ENCODE peak calls at places on chromosomes 12 and 14, in nine cellular contexts. One of them, this sample, is unnamed.

GRCh38 chr12:130076752-130077151 is 85.5 kb upstream of the FZD10 start:
- DNase-seq in astrocyte of the spinal cord: no peak
- DNase-seq in kidney: no peak
- DNase-seq in NB4: no peak
- DNase-seq in choroid plexus epithelial cell: no peak
- DNase-seq in foreskin fibroblast: no peak
- DNase-seq in body of pancreas: no peak
- DNase-seq in H1: no peak
- DNase-seq in transverse colon: no peak
- DNase-seq in this sample: no peak

GRCh38 chr14:21924479-21924878 is 250.9 kb upstream of the OR4E1 start:
- DNase-seq in astrocyte of the spinal cord: no peak
- DNase-seq in kidney: no peak
- DNase-seq in NB4: peak; percentile 7
- DNase-seq in choroid plexus epithelial cell: no peak
- DNase-seq in foreskin fibroblast: no peak
- DNase-seq in body of pancreas: no peak
- DNase-seq in H1: no peak
- DNase-seq in transverse colon: peak; percentile 42
- DNase-seq in this sample: no peak

GRCh38 chr14:30225171-30225570 is 297.5 kb upstream of the PRKD1 start:
- DNase-seq in astrocyte of the spinal cord: no peak
- DNase-seq in kidney: no peak
- DNase-seq in NB4: no peak
- DNase-seq in choroid plexus epithelial cell: peak; percentile 73
- DNase-seq in foreskin fibroblast: no peak
- DNase-seq in body of pancreas: peak; percentile 16
- DNase-seq in H1: no peak
- DNase-seq in transverse colon: no peak
- DNase-seq in this sample: no peak

GRCh38 chr14:52402812-52403526 is 88.9 kb downstream of the PTGER2 start:
- DNase-seq in astrocyte of the spinal cord: peak; percentile 75
- DNase-seq in kidney: no peak
- DNase-seq in NB4: no peak
- DNase-seq in choroid plexus epithelial cell: peak; percentile 77
- DNase-seq in foreskin fibroblast: peak; percentile 76
- DNase-seq in body of pancreas: peak; percentile 41
- DNase-seq in H1: no peak
- DNase-seq in transverse colon: peak; percentile 18
- DNase-seq in this sample: no peak

GRCh38 chr14:31842905-31843304 is 234.2 kb upstream of the ARHGAP5 start:
- DNase-seq in astrocyte of the spinal cord: no peak
- DNase-seq in kidney: no peak
- DNase-seq in NB4: no peak
- DNase-seq in choroid plexus epithelial cell: peak; percentile 41
- DNase-seq in foreskin fibroblast: peak; percentile 9
- DNase-seq in body of pancreas: no peak
- DNase-seq in H1: no peak
- DNase-seq in transverse colon: no peak
- DNase-seq in this sample: no peak

GRCh38 chr12:51389302-51389999 is 1.8 kb downstream of the GALNT6 start:
- DNase-seq in astrocyte of the spinal cord: no peak
- DNase-seq in kidney: no peak
- DNase-seq in NB4: peak; percentile 59
- DNase-seq in choroid plexus epithelial cell: peak; percentile 52
- DNase-seq in foreskin fibroblast: peak; percentile 79
- DNase-seq in body of pancreas: no peak
- DNase-seq in H1: no peak
- DNase-seq in transverse colon: peak; percentile 37
- DNase-seq in this sample: no peak

GRCh38 chr12:123896786-123897185 is 75.8 kb downstream of the CCDC92 start:
- DNase-seq in astrocyte of the spinal cord: no peak
- DNase-seq in kidney: no peak
- DNase-seq in NB4: no peak
- DNase-seq in choroid plexus epithelial cell: no peak
- DNase-seq in foreskin fibroblast: peak; percentile 84
- DNase-seq in body of pancreas: no peak
- DNase-seq in H1: no peak
- DNase-seq in transverse colon: no peak
- DNase-seq in this sample: no peak

GRCh38 chr12:31323466-31324115 is 2.4 kb downstream of the SINHCAF start:
- DNase-seq in astrocyte of the spinal cord: peak; percentile 35
- DNase-seq in kidney: peak; percentile 87
- DNase-seq in NB4: peak; percentile 81
- DNase-seq in choroid plexus epithelial cell: peak; percentile 22
- DNase-seq in foreskin fibroblast: no peak
- DNase-seq in body of pancreas: no peak
- DNase-seq in H1: no peak
- DNase-seq in transverse colon: peak; percentile 57
- DNase-seq in this sample: no peak

GRCh38 chr14:34610101-34610500 is 19.8 kb downstream of the SNX6 start:
- DNase-seq in astrocyte of the spinal cord: no peak
- DNase-seq in kidney: no peak
- DNase-seq in NB4: no peak
- DNase-seq in choroid plexus epithelial cell: no peak
- DNase-seq in foreskin fibroblast: no peak
- DNase-seq in body of pancreas: no peak
- DNase-seq in H1: no peak
- DNase-seq in transverse colon: no peak
- DNase-seq in this sample: no peak

GRCh38 chr12:47794679-47795078 is 21.6 kb downstream of the SLC48A1 start:
- DNase-seq in astrocyte of the spinal cord: no peak
- DNase-seq in kidney: no peak
- DNase-seq in NB4: no peak
- DNase-seq in choroid plexus epithelial cell: no peak
- DNase-seq in foreskin fibroblast: no peak
- DNase-seq in body of pancreas: no peak
- DNase-seq in H1: no peak
- DNase-seq in transverse colon: no peak
- DNase-seq in this sample: no peak

GRCh38 chr12:62785941-62786559 is 148.9 kb downstream of the PPM1H start:
- DNase-seq in astrocyte of the spinal cord: peak; percentile 94
- DNase-seq in kidney: peak; percentile 83
- DNase-seq in NB4: peak; percentile 92
- DNase-seq in choroid plexus epithelial cell: peak; percentile 92
- DNase-seq in foreskin fibroblast: peak; percentile 95
- DNase-seq in body of pancreas: peak; percentile 31
- DNase-seq in H1: no peak
- DNase-seq in transverse colon: no peak
- DNase-seq in this sample: peak; percentile 68

GRCh38 chr12:111074559-111074958 is 154.2 kb upstream of the MYL2 start:
- DNase-seq in astrocyte of the spinal cord: no peak
- DNase-seq in kidney: no peak
- DNase-seq in NB4: no peak
- DNase-seq in choroid plexus epithelial cell: no peak
- DNase-seq in foreskin fibroblast: no peak
- DNase-seq in body of pancreas: peak; percentile 57
- DNase-seq in H1: no peak
- DNase-seq in transverse colon: no peak
- DNase-seq in this sample: no peak

GRCh38 chr12:26712892-26713291 is 120.1 kb downstream of the ITPR2 start:
- DNase-seq in astrocyte of the spinal cord: no peak
- DNase-seq in kidney: no peak
- DNase-seq in NB4: no peak
- DNase-seq in choroid plexus epithelial cell: no peak
- DNase-seq in foreskin fibroblast: no peak
- DNase-seq in body of pancreas: no peak
- DNase-seq in H1: no peak
- DNase-seq in transverse colon: no peak
- DNase-seq in this sample: no peak

GRCh38 chr12:132550014-132550802 is 60.2 kb downstream of the LRCOL1 start:
- DNase-seq in astrocyte of the spinal cord: no peak
- DNase-seq in kidney: no peak
- DNase-seq in NB4: no peak
- DNase-seq in choroid plexus epithelial cell: peak; percentile 41
- DNase-seq in foreskin fibroblast: peak; percentile 72
- DNase-seq in body of pancreas: no peak
- DNase-seq in H1: no peak
- DNase-seq in transverse colon: no peak
- DNase-seq in this sample: no peak

GRCh38 chr12:12403264-12404248 is 46.7 kb downstream of the BORCS5 start:
- DNase-seq in astrocyte of the spinal cord: no peak
- DNase-seq in kidney: no peak
- DNase-seq in NB4: peak; percentile 45
- DNase-seq in choroid plexus epithelial cell: peak; percentile 38
- DNase-seq in foreskin fibroblast: no peak
- DNase-seq in body of pancreas: peak; percentile 17
- DNase-seq in H1: no peak
- DNase-seq in transverse colon: peak; percentile 54
- DNase-seq in this sample: no peak

GRCh38 chr12:109462868-109463692 is 14.0 kb downstream of the KCTD10 start:
- DNase-seq in astrocyte of the spinal cord: peak; percentile 99
- DNase-seq in kidney: peak; percentile 94
- DNase-seq in NB4: peak; percentile 26
- DNase-seq in choroid plexus epithelial cell: peak; percentile 98
- DNase-seq in foreskin fibroblast: peak; percentile 97
- DNase-seq in body of pancreas: peak; percentile 78
- DNase-seq in H1: no peak
- DNase-seq in transverse colon: peak; percentile 74
- DNase-seq in this sample: peak; percentile 83

GRCh38 chr12:56029666-56030293 is 8.9 kb downstream of the IKZF4 start:
- DNase-seq in astrocyte of the spinal cord: peak; percentile 59
- DNase-seq in kidney: no peak
- DNase-seq in NB4: peak; percentile 73
- DNase-seq in choroid plexus epithelial cell: peak; percentile 78
- DNase-seq in foreskin fibroblast: peak; percentile 85
- DNase-seq in body of pancreas: peak; percentile 57
- DNase-seq in H1: no peak
- DNase-seq in transverse colon: peak; percentile 47
- DNase-seq in this sample: peak; percentile 49

GRCh38 chr12:40020261-40020691 is 85.6 kb downstream of the SLC2A13 start:
- DNase-seq in astrocyte of the spinal cord: no peak
- DNase-seq in kidney: no peak
- DNase-seq in NB4: no peak
- DNase-seq in choroid plexus epithelial cell: no peak
- DNase-seq in foreskin fibroblast: no peak
- DNase-seq in body of pancreas: no peak
- DNase-seq in H1: no peak
- DNase-seq in transverse colon: no peak
- DNase-seq in this sample: no peak

GRCh38 chr14:77158175-77158908 is 16.8 kb upstream of the ZDHHC22 start:
- DNase-seq in astrocyte of the spinal cord: peak; percentile 47
- DNase-seq in kidney: no peak
- DNase-seq in NB4: no peak
- DNase-seq in choroid plexus epithelial cell: peak; percentile 57
- DNase-seq in foreskin fibroblast: peak; percentile 83
- DNase-seq in body of pancreas: no peak
- DNase-seq in H1: no peak
- DNase-seq in transverse colon: no peak
- DNase-seq in this sample: no peak
- H3K4me3 ChIP-seq in astrocyte of the spinal cord: no peak overlapping the region
- H3K4me3 ChIP-seq in kidney: no peak overlapping the region
- H3K4me3 ChIP-seq in NB4: no peak overlapping the region
- H3K4me3 ChIP-seq in choroid plexus epithelial cell: no peak overlapping the region
- H3K4me3 ChIP-seq in foreskin fibroblast: no peak overlapping the region
- H3K4me3 ChIP-seq in body of pancreas: no peak overlapping the region
- H3K4me3 ChIP-seq in H1: peak overlapping the region; percentile 20
- H3K4me3 ChIP-seq in transverse colon: no peak overlapping the region
- H3K4me3 ChIP-seq in this sample: no peak overlapping the region

GRCh38 chr14:38056270-38056669 is 151.4 kb upstream of the SSTR1 start:
- DNase-seq in astrocyte of the spinal cord: no peak
- DNase-seq in kidney: no peak
- DNase-seq in NB4: peak; percentile 1
- DNase-seq in choroid plexus epithelial cell: no peak
- DNase-seq in foreskin fibroblast: no peak
- DNase-seq in body of pancreas: no peak
- DNase-seq in H1: no peak
- DNase-seq in transverse colon: no peak
- DNase-seq in this sample: no peak
- TF ChIP-seq CTCF in astrocyte of the spinal cord: no peak
- TF ChIP-seq CTCF in kidney: no peak
- TF ChIP-seq CTCF in NB4: no peak
- TF ChIP-seq CTCF in choroid plexus epithelial cell: no peak
- TF ChIP-seq CTCF in foreskin fibroblast: no peak
- TF ChIP-seq CTCF in body of pancreas: no peak
- TF ChIP-seq CTCF in H1: peak; percentile 42
- TF ChIP-seq CTCF in transverse colon: no peak
- TF ChIP-seq CTCF in this sample: no peak

GRCh38 chr12:124949779-124950728 is 35.6 kb upstream of the UBC start:
- DNase-seq in astrocyte of the spinal cord: no peak
- DNase-seq in kidney: no peak
- DNase-seq in NB4: no peak
- DNase-seq in choroid plexus epithelial cell: no peak
- DNase-seq in foreskin fibroblast: no peak
- DNase-seq in body of pancreas: no peak
- DNase-seq in H1: no peak
- DNase-seq in transverse colon: no peak
- DNase-seq in this sample: no peak
- H3K4me3 ChIP-seq in astrocyte of the spinal cord: no peak overlapping the region
- H3K4me3 ChIP-seq in kidney: no peak overlapping the region
- H3K4me3 ChIP-seq in NB4: no peak overlapping the region
- H3K4me3 ChIP-seq in choroid plexus epithelial cell: no peak overlapping the region
- H3K4me3 ChIP-seq in foreskin fibroblast: no peak overlapping the region
- H3K4me3 ChIP-seq in body of pancreas: no peak overlapping the region
- H3K4me3 ChIP-seq in H1: no peak overlapping the region
- H3K4me3 ChIP-seq in transverse colon: no peak overlapping the region
- H3K4me3 ChIP-seq in this sample: no peak overlapping the region

DNA sequence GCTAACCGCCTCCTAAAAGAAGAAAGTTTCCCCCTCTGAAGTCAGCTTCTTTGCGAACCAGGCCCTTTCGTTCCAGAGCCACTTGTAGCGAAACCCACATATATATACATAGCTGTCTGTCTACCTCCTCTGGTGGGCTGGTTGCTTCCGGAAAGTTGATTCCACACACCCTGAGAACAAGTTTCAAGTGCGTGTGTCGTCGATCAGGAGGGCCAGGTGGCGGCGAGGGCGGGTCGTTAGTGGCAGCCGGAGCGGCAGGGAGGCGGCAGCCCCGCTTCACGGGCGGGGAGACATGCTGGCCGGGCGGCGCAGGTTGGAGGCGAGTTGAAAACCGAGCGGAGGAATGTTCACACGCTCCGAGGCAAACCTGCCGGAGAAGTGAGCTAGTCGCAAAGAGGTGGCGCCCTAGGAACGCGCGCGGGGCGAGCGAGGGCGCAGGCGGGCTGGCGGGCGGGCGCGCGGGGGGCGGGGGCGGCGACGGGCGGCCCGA is 2.6 kb downstream of the PTHLH start:
- DNase-seq in astrocyte of the spinal cord: peak; percentile 57
- DNase-seq in kidney: peak; percentile 81
- DNase-seq in NB4: peak; percentile 68
- DNase-seq in choroid plexus epithelial cell: peak; percentile 55
- DNase-seq in foreskin fibroblast: peak; percentile 67
- DNase-seq in body of pancreas: peak; percentile 71
- DNase-seq in H1: no peak
- DNase-seq in transverse colon: peak; percentile 37
- DNase-seq in this sample: peak; percentile 41
- TF ChIP-seq CTCF in astrocyte of the spinal cord: no peak
- TF ChIP-seq CTCF in kidney: peak; percentile 23
- TF ChIP-seq CTCF in NB4: no peak
- TF ChIP-seq CTCF in choroid plexus epithelial cell: no peak
- TF ChIP-seq CTCF in foreskin fibroblast: no peak
- TF ChIP-seq CTCF in body of pancreas: peak; percentile 22
- TF ChIP-seq CTCF in H1: no peak
- TF ChIP-seq CTCF in transverse colon: no peak
- TF ChIP-seq CTCF in this sample: no peak